ENCODE peak calls at places on chromosomes 5 and 9, in ten cellular contexts. V, K, I, Y, E, F, T, G, X and U are unnamed samples.

GRCh38 chr5:88837222-88837621 is 45.8 kb downstream of the MEF2C start:
- DNase-seq in V (no peak), K (no peak), I (no peak), Y (no peak), E (no peak), F (no peak), T (no peak), G (no peak), X (no peak), U (no peak)

GRCh38 chr9:95197692-95198271 is 119.7 kb downstream of the FANCC start:
- DNase-seq in V (peak; percentile 59), K (peak; percentile 18), I (peak; percentile 97), Y (peak; percentile 45), E (peak; percentile 51), F (peak; percentile 82), T (no peak), G (no peak), X (no peak), U (no peak)

GRCh38 chr5:138954257-138955012 is 79.3 kb upstream of the LRRTM2 start:
- DNase-seq in V (no peak), K (no peak), I (no peak), Y (no peak), E (no peak), F (no peak), T (no peak), G (no peak), X (no peak), U (no peak)

GRCh38 chr5:95739857-95740256 is 8.7 kb downstream of the RHOBTB3 start:
- DNase-seq in V (no peak), K (no peak), I (no peak), Y (no peak), E (no peak), F (no peak), T (no peak), G (no peak), X (no peak), U (no peak)

GRCh38 chr9:20722221-20722620 is 38.2 kb downstream of the FOCAD start:
- DNase-seq in V (no peak), K (no peak), I (no peak), Y (no peak), E (no peak), F (peak; percentile 8), T (peak; percentile 6), G (no peak), X (no peak), U (no peak)

GRCh38 chr5:138565100-138565821 is 9.9 kb downstream of the HSPA9 start:
- DNase-seq in V (no peak), K (no peak), I (no peak), Y (no peak), E (no peak), F (no peak), T (no peak), G (peak; percentile 10), X (no peak), U (no peak)

GRCh38 chr9:10108815-10109214 is 504.0 kb downstream of the PTPRD start:
- DNase-seq in V (no peak), K (no peak), I (no peak), Y (no peak), E (no peak), F (no peak), T (no peak), G (no peak), X (no peak), U (no peak)

GRCh38 chr5:9716838-9717281 is 86.7 kb upstream of the TAS2R1 start:
- DNase-seq in V (peak; percentile 79), K (peak; percentile 96), I (no peak), Y (peak; percentile 43), E (no peak), F (peak; percentile 67), T (no peak), G (no peak), X (no peak), U (no peak)

GRCh38 chr5:42309865-42310264 is 113.4 kb upstream of the GHR start:
- DNase-seq in V (peak; percentile 60), K (no peak), I (no peak), Y (no peak), E (no peak), F (no peak), T (no peak), G (no peak), X (no peak), U (no peak)

GRCh38 chr9:85858351-85858750 is 82.6 kb upstream of the NAA35 start:
- DNase-seq in V (no peak), K (no peak), I (no peak), Y (no peak), E (no peak), F (peak; percentile 48), T (no peak), G (no peak), X (no peak), U (no peak)

GRCh38 chr9:109956811-109957440 is 176.9 kb downstream of the PALM2AKAP2 start:
- DNase-seq in V (no peak), K (peak; percentile 64), I (no peak), Y (no peak), E (no peak), F (no peak), T (no peak), G (no peak), X (no peak), U (no peak)

GRCh38 chr9:109950710-109951443 is 170.9 kb downstream of the PALM2AKAP2 start:
- DNase-seq in V (no peak), K (no peak), I (no peak), Y (no peak), E (no peak), F (no peak), T (no peak), G (peak; percentile 61), X (no peak), U (no peak)

GRCh38 chr9:109953300-109953699 is 173.3 kb downstream of the PALM2AKAP2 start:
- DNase-seq in V (no peak), K (no peak), I (no peak), Y (no peak), E (no peak), F (no peak), T (no peak), G (no peak), X (no peak), U (no peak)

GRCh38 chr9:109948453-109948852 is 168.5 kb downstream of the PALM2AKAP2 start:
- DNase-seq in V (no peak), K (no peak), I (no peak), Y (no peak), E (no peak), F (no peak), T (no peak), G (no peak), X (no peak), U (no peak)

GRCh38 chr9:109953813-109954489 is 174.0 kb downstream of the PALM2AKAP2 start:
- DNase-seq in V (no peak), K (no peak), I (no peak), Y (no peak), E (no peak), F (no peak), T (no peak), G (no peak), X (peak; percentile 67), U (no peak)
- TF ChIP-seq CTCF in V (peak; percentile 38), K (no peak), I (peak; percentile 33), Y (peak; percentile 13), E (no peak), F (peak; percentile 24), T (no peak), G (peak; percentile 26), X (peak; percentile 57), U (peak; percentile 21)

GRCh38 chr5:53010819-53011218 is 21.7 kb downstream of the ITGA2 start:
- DNase-seq in V (no peak), K (peak; percentile 39), I (no peak), Y (no peak), E (no peak), F (peak; percentile 52), T (no peak), G (no peak), X (no peak), U (no peak)
- TF ChIP-seq CTCF in V (no peak), K (no peak), I (no peak), Y (no peak), E (no peak), F (no peak), T (no peak), G (no peak), X (no peak), U (no peak)

GRCh38 chr9:107216331-107216730 is 66.7 kb upstream of the RAD23B start:
- DNase-seq in V (no peak), K (no peak), I (no peak), Y (no peak), E (no peak), F (no peak), T (no peak), G (no peak), X (no peak), U (no peak)

GRCh38 chr9:107221321-107221720 is 61.8 kb upstream of the RAD23B start:
- DNase-seq in V (no peak), K (no peak), I (no peak), Y (no peak), E (no peak), F (no peak), T (no peak), G (no peak), X (no peak), U (no peak)

GRCh38 chr9:107219486-107219853 is 63.6 kb upstream of the RAD23B start:
- DNase-seq in V (no peak), K (no peak), I (no peak), Y (no peak), E (no peak), F (no peak), T (no peak), G (no peak), X (no peak), U (no peak)

GRCh38 chr9:107222020-107222522 is 61.0 kb upstream of the RAD23B start:
- DNase-seq in V (peak; percentile 60), K (peak; percentile 79), I (no peak), Y (peak; percentile 51), E (no peak), F (no peak), T (no peak), G (no peak), X (no peak), U (no peak)

GRCh38 chr9:107218834-107219485 is 64.1 kb upstream of the RAD23B start:
- DNase-seq in V (no peak), K (no peak), I (no peak), Y (no peak), E (no peak), F (no peak), T (no peak), G (no peak), X (peak; percentile 46), U (no peak)
- TF ChIP-seq CTCF in V (no peak), K (no peak), I (no peak), Y (no peak), E (no peak), F (no peak), T (no peak), G (no peak), X (no peak), U (no peak)

DNA sequence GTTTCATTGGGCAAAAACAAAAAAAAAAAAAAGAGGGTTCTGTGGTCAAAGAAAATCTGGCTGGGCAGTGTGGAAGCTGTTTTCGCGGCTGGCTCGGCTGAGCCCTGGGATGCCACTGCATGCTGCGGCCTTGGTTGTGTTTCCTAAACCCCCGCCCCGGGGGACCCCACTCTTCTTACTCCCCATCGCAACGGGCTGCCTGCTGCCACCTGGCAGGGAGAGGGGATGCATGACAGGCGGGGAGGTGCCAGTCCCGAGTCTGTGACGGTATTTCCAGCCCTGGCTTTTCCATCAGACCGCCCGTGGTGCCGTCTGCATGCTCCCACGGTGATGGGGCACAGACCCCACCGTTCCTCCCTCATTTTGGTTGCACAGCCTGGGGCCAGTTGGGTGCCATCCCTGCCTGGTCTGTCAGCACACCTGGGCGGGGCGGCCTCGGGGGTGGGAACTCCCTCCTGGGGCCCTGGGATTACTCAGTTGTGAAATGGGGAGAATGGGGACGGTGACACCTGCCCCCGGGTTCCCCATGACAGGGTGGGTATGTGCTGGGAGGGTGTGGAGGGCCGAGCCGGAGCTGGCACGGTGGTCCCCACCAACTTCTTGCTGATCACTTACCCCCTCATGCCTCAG is 101.0 kb downstream of the RXRA start:
- DNase-seq in V (no peak), K (no peak), I (no peak), Y (no peak), E (no peak), F (no peak), T (no peak), G (no peak), X (no peak), U (no peak)
- TF ChIP-seq CTCF in V (no peak), K (no peak), I (no peak), Y (no peak), E (no peak), F (no peak), T (no peak), G (no peak), X (no peak), U (no peak)